ENCODE peak calls at places on chromosomes 16 and 17, in five cellular contexts. O is lung, W is substantia nigra, Z is stomach, V is body of pancreas. R is an unnamed sample.

GRCh38 chr17:82449136-82449882 is 1.2 kb downstream of the CYBC1 start:
- DNase-seq in O (no peak), W (no peak), Z (peak), V (peak), R (peak)

GRCh38 chr16:55912022-55912421 is 36.8 kb upstream of the CES5A start:
- DNase-seq in O (no peak), W (no peak), Z (no peak), V (peak), R (no peak)

GRCh38 chr17:41504126-41504977 is 1.1 kb downstream of the KRT13 start:
- DNase-seq in O (no peak), W (no peak), Z (no peak), V (no peak), R (no peak)

GRCh38 chr17:42674755-42675347 is 1.9 kb downstream of the PLEKHH3 start:
- DNase-seq in O (no peak), W (no peak), Z (peak), V (peak), R (no peak)

GRCh38 chr17:17876959-17877547 is 40.3 kb upstream of the SREBF1 start:
- DNase-seq in O (peak), W (no peak), Z (peak), V (peak), R (peak)

GRCh38 chr16:56344518-56345405 is 80.6 kb downstream of the AMFR start:
- DNase-seq in O (no peak), W (no peak), Z (no peak), V (peak), R (peak)

GRCh38 chr17:79188048-79188447 is 113.4 kb downstream of the ENGASE start:
- DNase-seq in O (no peak), W (no peak), Z (no peak), V (peak), R (no peak)

GRCh38 chr16:67155305-67156145 is 4.2 kb downstream of the TRADD start:
- DNase-seq in O (peak), W (peak), Z (peak), V (peak), R (peak)

GRCh38 chr17:50027639-50028206 is 28.2 kb upstream of the ITGA3 start:
- DNase-seq in O (peak), W (no peak), Z (peak), V (peak), R (peak)

GRCh38 chr16:84138824-84139627 is 6.0 kb downstream of the HSDL1 start:
- DNase-seq in O (peak), W (no peak), Z (peak), V (no peak), R (no peak)

GRCh38 chr17:10177131-10177920 is 21.1 kb downstream of the GAS7 start:
- DNase-seq in O (no peak), W (no peak), Z (no peak), V (no peak), R (no peak)
- H3K27ac ChIP-seq in O (no peak), W (no peak), Z (no peak), V (no peak), R (no peak)

GRCh38 chr16:50988441-50988840 is 162.6 kb downstream of the SALL1 start:
- DNase-seq in O (no peak), W (no peak), Z (no peak), V (no peak), R (no peak)
- H3K27ac ChIP-seq in O (no peak), W (no peak), Z (no peak), V (no peak), R (no peak)

GRCh38 chr16:11734025-11734652 is 8.5 kb downstream of the TXNDC11 start:
- DNase-seq in O (no peak), W (no peak), Z (no peak), V (no peak), R (no peak)

GRCh38 chr16:11736903-11737302 is 5.8 kb downstream of the TXNDC11 start:
- DNase-seq in O (no peak), W (no peak), Z (no peak), V (no peak), R (no peak)

GRCh38 chr16:11735801-11736200 is 6.9 kb downstream of the TXNDC11 start:
- DNase-seq in O (no peak), W (no peak), Z (no peak), V (no peak), R (no peak)

GRCh38 chr16:11737678-11738077 is 5.0 kb downstream of the TXNDC11 start:
- DNase-seq in O (no peak), W (no peak), Z (no peak), V (no peak), R (no peak)

GRCh38 chr16:11734653-11735043 is 8.0 kb downstream of the TXNDC11 start:
- DNase-seq in O (no peak), W (no peak), Z (no peak), V (no peak), R (no peak)
- H3K27ac ChIP-seq in O (peak), W (no peak), Z (peak), V (peak), R (peak)

GRCh38 chr16:72876981-72877373 is 171.0 kb downstream of the ZFHX3 start:
- DNase-seq in O (no peak), W (no peak), Z (no peak), V (no peak), R (no peak)

GRCh38 chr16:72875291-72876036 is 172.5 kb downstream of the ZFHX3 start:
- DNase-seq in O (no peak), W (no peak), Z (no peak), V (no peak), R (no peak)

GRCh38 chr16:72878301-72879269 is 169.3 kb downstream of the ZFHX3 start:
- DNase-seq in O (no peak), W (no peak), Z (no peak), V (peak), R (peak)

GRCh38 chr16:72877374-72878028 is 170.4 kb downstream of the ZFHX3 start:
- DNase-seq in O (no peak), W (no peak), Z (no peak), V (no peak), R (no peak)

DNA sequence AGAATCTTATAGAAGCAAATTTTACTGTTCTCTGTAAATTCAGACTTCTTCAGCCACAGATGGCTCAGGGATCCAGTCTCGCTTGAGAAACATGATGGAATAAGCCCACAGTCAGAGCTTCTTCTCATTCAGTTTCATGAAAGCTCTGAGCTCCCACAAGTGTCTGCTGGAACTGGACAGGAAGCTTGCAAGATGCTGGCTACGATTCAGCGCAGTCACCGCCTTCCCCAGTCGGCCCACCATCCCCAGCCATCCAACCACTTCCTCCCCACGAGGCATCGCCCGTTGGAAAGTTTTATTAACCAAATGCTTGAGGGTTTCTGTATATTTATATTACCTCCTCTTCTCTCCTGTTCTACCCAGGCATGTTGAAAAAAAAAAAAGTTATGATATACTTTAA is 171.7 kb downstream of the ZFHX3 start:
- DNase-seq in O (no peak), W (no peak), Z (peak), V (peak), R (no peak)
- H3K27ac ChIP-seq in O (no peak), W (no peak), Z (no peak), V (peak), R (no peak)

DNA sequence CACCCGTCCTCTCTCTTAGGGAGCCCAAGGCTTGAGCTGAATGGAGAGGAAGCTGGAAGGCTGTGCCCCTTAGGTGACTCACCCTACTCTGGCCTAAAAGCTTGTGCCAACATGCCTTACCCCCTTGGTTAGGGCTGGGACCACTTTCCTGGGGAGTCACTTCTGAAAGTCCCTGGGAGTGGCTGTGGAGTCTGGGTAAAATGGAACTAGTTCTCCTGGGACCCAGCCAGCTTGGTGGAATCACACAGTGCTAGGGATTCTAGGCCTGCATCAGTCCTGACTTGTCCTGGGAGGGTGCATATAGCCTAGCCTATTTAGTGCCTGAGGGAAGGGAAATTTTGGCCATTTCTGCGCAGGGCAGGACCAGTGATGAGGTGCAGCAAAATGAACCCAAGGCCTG is 10.5 kb downstream of the MMP28 start:
- DNase-seq in O (no peak), W (no peak), Z (no peak), V (no peak), R (no peak)
- H3K27ac ChIP-seq in O (peak), W (no peak), Z (peak), V (no peak), R (no peak)

GRCh38 chr17:390025-390424 is 37.4 kb upstream of the RPH3AL start:
- DNase-seq in O (no peak), W (no peak), Z (no peak), V (no peak), R (no peak)
- H3K27ac ChIP-seq in O (no peak), W (no peak), Z (no peak), V (no peak), R (no peak)

DNA sequence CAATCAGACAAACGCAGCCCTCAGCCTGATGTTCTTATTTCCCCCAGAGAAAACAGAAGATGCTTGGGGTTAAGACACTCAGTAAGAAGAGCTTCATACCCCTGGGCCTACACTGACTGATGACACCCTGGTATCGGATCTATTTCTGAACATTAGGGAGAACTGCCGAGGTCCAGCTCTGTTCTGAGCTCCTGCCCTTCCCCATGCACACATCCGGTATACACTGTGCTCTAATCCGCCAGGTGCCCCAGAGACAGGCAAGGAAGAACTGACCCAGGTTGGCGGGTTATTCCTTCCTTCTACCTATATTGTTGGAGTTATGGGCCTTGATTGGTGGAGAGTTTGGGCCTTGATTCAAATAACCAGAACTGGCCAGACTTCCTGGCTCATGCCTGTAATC is 58.0 kb upstream of the TEKT3 start:
- DNase-seq in O (no peak), W (no peak), Z (no peak), V (no peak), R (no peak)
- H3K27ac ChIP-seq in O (no peak), W (no peak), Z (peak), V (no peak), R (no peak)

R was measured in right lobe of liver.